ENCODE peak calls at places on chromosomes 16 and 17, in ten cellular contexts. S is AG04450, O is RWPE1, I is neural crest cell, N is heart right ventricle, U is esophagus squamous epithelium, V is thyroid gland, A is fibroblast of the aortic adventitia, P is left ventricle myocardium inferior, G is mucosa of descending colon. Y is an unnamed sample.
A peak's percentile ranks its signal among the peaks of the same experiment; 100 is the strongest.

GRCh38 chr17:6556121-6557039 is at the start of gene PITPNM3:
- DNase-seq in S (no peak), O (peak; percentile 39), I (no peak), N (no peak), U (no peak), V (peak; percentile 58), A (no peak), P (no peak), G (peak; percentile 48), Y (no peak)

GRCh38 chr16:68954871-68955635 is 111.7 kb downstream of the TANGO6 start:
- DNase-seq in S (no peak), O (no peak), I (no peak), N (no peak), U (no peak), V (no peak), A (no peak), P (no peak), G (no peak), Y (no peak)

GRCh38 chr17:28347261-28347891 is 10.0 kb downstream of the POLDIP2 start:
- DNase-seq in S (peak; percentile 75), O (peak; percentile 83), I (no peak), N (no peak), U (no peak), V (no peak), A (peak; percentile 95), P (no peak), G (no peak), Y (peak; percentile 80)

GRCh38 chr17:28963841-28964240 is 12.5 kb upstream of the PHF12 start:
- DNase-seq in S (no peak), O (no peak), I (no peak), N (no peak), U (no peak), V (no peak), A (no peak), P (no peak), G (peak; percentile 6), Y (no peak)

GRCh38 chr16:14681115-14681514 is 13.0 kb downstream of the PLA2G10 start:
- DNase-seq in S (no peak), O (no peak), I (no peak), N (no peak), U (no peak), V (no peak), A (no peak), P (no peak), G (no peak), Y (no peak)

GRCh38 chr17:75610103-75610984 is 22.7 kb downstream of the MYO15B start:
- DNase-seq in S (no peak), O (no peak), I (no peak), N (no peak), U (no peak), V (no peak), A (no peak), P (no peak), G (peak; percentile 86), Y (no peak)

GRCh38 chr17:79932446-79932845 is 93.2 kb upstream of the CBX4 start:
- DNase-seq in S (no peak), O (no peak), I (no peak), N (no peak), U (no peak), V (no peak), A (no peak), P (no peak), G (no peak), Y (no peak)

GRCh38 chr17:18156171-18156975 is 27.3 kb upstream of the ALKBH5 start:
- DNase-seq in S (no peak), O (no peak), I (no peak), N (no peak), U (no peak), V (no peak), A (no peak), P (no peak), G (no peak), Y (no peak)

GRCh38 chr17:19905514-19905913 is 37.8 kb upstream of the ULK2 start:
- DNase-seq in S (no peak), O (no peak), I (no peak), N (no peak), U (no peak), V (no peak), A (no peak), P (no peak), G (no peak), Y (no peak)

GRCh38 chr17:8825802-8826201 is 26.6 kb upstream of the MFSD6L start:
- DNase-seq in S (no peak), O (no peak), I (no peak), N (no peak), U (no peak), V (no peak), A (no peak), P (no peak), G (no peak), Y (no peak)

GRCh38 chr17:50577451-50577954 is 17.0 kb downstream of the CACNA1G start:
- DNase-seq in S (no peak), O (no peak), I (no peak), N (no peak), U (no peak), V (no peak), A (no peak), P (no peak), G (no peak), Y (no peak)

GRCh38 chr16:53545433-53545832 is 42.4 kb upstream of the AKTIP start:
- DNase-seq in S (no peak), O (no peak), I (no peak), N (no peak), U (no peak), V (no peak), A (no peak), P (no peak), G (no peak), Y (no peak)

GRCh38 chr17:31690118-31690517 is 168.9 kb downstream of the COPRS start:
- DNase-seq in S (no peak), O (no peak), I (no peak), N (no peak), U (no peak), V (no peak), A (no peak), P (no peak), G (no peak), Y (peak; percentile 7)

GRCh38 chr17:73455050-73455687 is 143.4 kb upstream of the CDC42EP4 start:
- DNase-seq in S (no peak), O (no peak), I (no peak), N (no peak), U (no peak), V (peak; percentile 57), A (no peak), P (no peak), G (no peak), Y (no peak)

GRCh38 chr16:9374076-9374475 is 282.6 kb downstream of the HAPSTR1 start:
- DNase-seq in S (no peak), O (no peak), I (no peak), N (no peak), U (no peak), V (no peak), A (no peak), P (no peak), G (no peak), Y (no peak)

GRCh38 chr16:9378876-9379275 is 287.4 kb downstream of the HAPSTR1 start:
- DNase-seq in S (no peak), O (no peak), I (no peak), N (no peak), U (no peak), V (no peak), A (no peak), P (no peak), G (no peak), Y (no peak)

GRCh38 chr16:9370071-9370491 is 278.6 kb downstream of the HAPSTR1 start:
- DNase-seq in S (no peak), O (no peak), I (no peak), N (peak; percentile 74), U (no peak), V (no peak), A (no peak), P (peak; percentile 69), G (no peak), Y (no peak)

GRCh38 chr16:9371713-9372448 is 280.4 kb downstream of the HAPSTR1 start:
- DNase-seq in S (no peak), O (no peak), I (no peak), N (no peak), U (no peak), V (no peak), A (no peak), P (no peak), G (no peak), Y (no peak)

GRCh38 chr16:9372934-9373890 is 281.8 kb downstream of the HAPSTR1 start:
- DNase-seq in S (no peak), O (no peak), I (no peak), N (no peak), U (no peak), V (no peak), A (no peak), P (no peak), G (no peak), Y (no peak)
- TF ChIP-seq CTCF in S (no peak), O (no peak), I (no peak), N (peak; percentile 28), U (no peak), V (no peak), A (no peak), P (no peak), G (no peak), Y (no peak)

GRCh38 chr17:10457952-10458351 is 11.4 kb downstream of the MYH4 start:
- DNase-seq in S (no peak), O (no peak), I (no peak), N (no peak), U (no peak), V (no peak), A (no peak), P (no peak), G (no peak), Y (no peak)
- TF ChIP-seq CTCF in S (no peak), O (no peak), I (no peak), N (no peak), U (no peak), V (no peak), A (no peak), P (no peak), G (no peak), Y (no peak)

DNA sequence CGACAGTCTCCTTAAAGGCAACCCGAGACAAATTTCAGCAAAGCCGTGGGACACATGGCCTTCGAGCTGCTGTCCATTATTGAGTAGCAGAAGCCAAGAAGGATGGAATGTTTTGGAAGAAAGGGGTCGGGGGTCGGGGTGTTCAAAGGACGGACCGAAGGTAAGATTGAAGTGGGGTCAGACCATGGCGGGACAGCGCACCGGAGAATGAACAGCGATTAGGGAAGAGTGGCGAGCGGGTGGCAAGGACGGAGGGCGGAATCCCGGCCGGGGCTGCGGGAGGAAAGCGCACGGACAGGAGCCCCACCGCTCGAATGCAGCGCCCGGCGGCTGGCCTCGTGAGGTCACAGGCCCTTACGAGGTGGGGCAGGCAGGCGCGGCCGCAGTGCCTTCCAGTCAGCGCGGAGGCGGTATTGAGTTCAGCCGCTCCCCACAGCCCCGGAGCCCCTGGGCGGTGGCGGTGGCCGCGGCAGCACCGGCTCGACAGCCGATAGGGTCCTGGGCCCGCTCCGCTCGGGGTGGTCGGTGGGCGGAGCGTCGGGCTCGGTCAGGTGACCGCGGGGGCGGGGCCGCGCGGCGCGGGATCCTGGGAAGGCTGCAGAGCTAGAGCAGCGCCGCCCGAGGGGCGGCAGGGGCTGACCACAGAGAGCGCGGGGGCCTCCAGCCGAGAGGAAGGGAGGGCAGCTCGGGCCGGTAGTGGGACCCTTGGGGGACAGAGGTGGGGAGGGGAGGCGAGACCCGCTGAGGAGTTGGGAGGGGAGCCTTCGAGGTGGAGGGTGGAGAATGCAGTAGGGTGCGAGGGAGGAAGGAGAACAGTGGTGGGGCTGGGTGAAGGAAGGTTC is at the start of gene EFCAB13:
- DNase-seq in S (peak; percentile 18), O (peak; percentile 75), I (peak; percentile 84), N (peak; percentile 87), U (peak; percentile 28), V (peak; percentile 91), A (peak; percentile 62), P (peak; percentile 89), G (peak; percentile 93), Y (peak; percentile 37)
- TF ChIP-seq CTCF in S (no peak), O (peak; percentile 40), I (peak; percentile 21), N (peak; percentile 51), U (peak; percentile 31), V (peak; percentile 34), A (peak; percentile 3), P (peak; percentile 54), G (no peak), Y (no peak)

GRCh38 chr17:32876414-32877163 is at the start of gene MYO1D:
- DNase-seq in S (no peak), O (peak; percentile 55), I (peak; percentile 26), N (peak; percentile 29), U (no peak), V (peak; percentile 85), A (no peak), P (peak; percentile 25), G (peak; percentile 91), Y (peak; percentile 63)
- TF ChIP-seq CTCF in S (no peak), O (no peak), I (peak; percentile 54), N (peak; percentile 53), U (peak; percentile 60), V (peak; percentile 51), A (no peak), P (peak; percentile 42), G (peak; percentile 49), Y (peak; percentile 66)